ENCODE peak calls at places on chromosomes 3 and 15, in seven cellular contexts. One of them, this sample, is unnamed. For H3K4me1, the result is how much of the 10 kb centered on the place peaks cover.

GRCh38 chr3:31934866-31935265 is 46.2 kb downstream of the OSBPL10 start:
- DNase-seq in stomach: no peak
- DNase-seq in tibial nerve: no peak
- DNase-seq in transverse colon: no peak
- DNase-seq in A549: no peak
- DNase-seq in esophagus squamous epithelium: no peak
- DNase-seq in H1: no peak
- DNase-seq in this sample: no peak

GRCh38 chr3:38579146-38579545 is 70.3 kb downstream of the SCN5A start:
- DNase-seq in transverse colon: no peak
- DNase-seq in H1: no peak
- DNase-seq in stomach: peak
- DNase-seq in A549: no peak
- DNase-seq in tibial nerve: no peak
- DNase-seq in esophagus squamous epithelium: no peak
- DNase-seq in this sample: peak

GRCh38 chr15:28191832-28192231 is 92.7 kb upstream of the OCA2 start:
- DNase-seq in A549: peak
- DNase-seq in stomach: peak
- DNase-seq in H1: no peak
- DNase-seq in transverse colon: peak
- DNase-seq in tibial nerve: peak
- DNase-seq in esophagus squamous epithelium: no peak
- DNase-seq in this sample: peak

GRCh38 chr3:138195491-138195890 is 8.4 kb downstream of the ARMC8 start:
- DNase-seq in esophagus squamous epithelium: no peak
- DNase-seq in H1: no peak
- DNase-seq in transverse colon: no peak
- DNase-seq in A549: no peak
- DNase-seq in tibial nerve: no peak
- DNase-seq in stomach: no peak
- DNase-seq in this sample: no peak

GRCh38 chr3:194381460-194381875 is 11.9 kb upstream of the LRRC15 start:
- DNase-seq in tibial nerve: no peak
- DNase-seq in stomach: peak
- DNase-seq in A549: no peak
- DNase-seq in esophagus squamous epithelium: no peak
- DNase-seq in transverse colon: no peak
- DNase-seq in H1: no peak
- DNase-seq in this sample: peak

GRCh38 chr3:128572644-128573105 is 77.9 kb downstream of the RPN1 start:
- DNase-seq in tibial nerve: no peak
- DNase-seq in stomach: no peak
- DNase-seq in transverse colon: peak
- DNase-seq in A549: peak
- DNase-seq in esophagus squamous epithelium: no peak
- DNase-seq in H1: no peak
- DNase-seq in this sample: no peak

GRCh38 chr3:143707848-143708247 is 140.4 kb downstream of the SLC9A9 start:
- DNase-seq in transverse colon: no peak
- DNase-seq in A549: peak
- DNase-seq in H1: no peak
- DNase-seq in stomach: no peak
- DNase-seq in esophagus squamous epithelium: no peak
- DNase-seq in tibial nerve: no peak
- DNase-seq in this sample: no peak

GRCh38 chr3:72100062-72100511 is 315.1 kb upstream of the PROK2 start:
- DNase-seq in esophagus squamous epithelium: no peak
- DNase-seq in A549: no peak
- DNase-seq in H1: no peak
- DNase-seq in transverse colon: no peak
- DNase-seq in stomach: no peak
- DNase-seq in tibial nerve: no peak
- DNase-seq in this sample: no peak

GRCh38 chr3:136728918-136729317 is 23.3 kb downstream of the STAG1 start:
- DNase-seq in transverse colon: no peak
- DNase-seq in stomach: no peak
- DNase-seq in A549: no peak
- DNase-seq in esophagus squamous epithelium: no peak
- DNase-seq in tibial nerve: no peak
- DNase-seq in H1: no peak
- DNase-seq in this sample: no peak

GRCh38 chr3:107574650-107575049 is 51.9 kb downstream of the BBX start:
- DNase-seq in tibial nerve: no peak
- DNase-seq in stomach: no peak
- DNase-seq in H1: no peak
- DNase-seq in A549: peak
- DNase-seq in transverse colon: no peak
- DNase-seq in esophagus squamous epithelium: no peak
- DNase-seq in this sample: no peak

GRCh38 chr15:67025719-67026118 is 39.7 kb upstream of the SMAD3 start:
- DNase-seq in H1: no peak
- DNase-seq in tibial nerve: peak
- DNase-seq in esophagus squamous epithelium: no peak
- DNase-seq in A549: peak
- DNase-seq in stomach: no peak
- DNase-seq in transverse colon: peak
- DNase-seq in this sample: no peak
- H3K4me1 ChIP-seq in H1: under half
- H3K4me1 ChIP-seq in tibial nerve: under half
- H3K4me1 ChIP-seq in esophagus squamous epithelium: under half
- H3K4me1 ChIP-seq in A549: half or more
- H3K4me1 ChIP-seq in stomach: under half
- H3K4me1 ChIP-seq in transverse colon: under half
- H3K4me1 ChIP-seq in this sample: under half

GRCh38 chr3:43497905-43498365 is 123.9 kb downstream of the ANO10 start:
- DNase-seq in H1: no peak
- DNase-seq in esophagus squamous epithelium: no peak
- DNase-seq in tibial nerve: no peak
- DNase-seq in stomach: no peak
- DNase-seq in transverse colon: no peak
- DNase-seq in A549: no peak
- DNase-seq in this sample: no peak
- H3K27ac ChIP-seq in H1: no peak
- H3K27ac ChIP-seq in esophagus squamous epithelium: peak
- H3K27ac ChIP-seq in tibial nerve: no peak
- H3K27ac ChIP-seq in stomach: no peak
- H3K27ac ChIP-seq in transverse colon: no peak
- H3K27ac ChIP-seq in A549: no peak
- H3K27ac ChIP-seq in this sample: peak

GRCh38 chr3:169769287-169770181 is at the start of gene ACTRT3:
- DNase-seq in stomach: peak
- DNase-seq in H1: no peak
- DNase-seq in tibial nerve: peak
- DNase-seq in esophagus squamous epithelium: peak
- DNase-seq in transverse colon: peak
- DNase-seq in A549: peak
- DNase-seq in this sample: peak
- TF ChIP-seq POLR2A in stomach: peak
- TF ChIP-seq POLR2A in H1: peak
- TF ChIP-seq POLR2A in tibial nerve: peak
- TF ChIP-seq POLR2A in esophagus squamous epithelium: no peak
- TF ChIP-seq POLR2A in transverse colon: peak
- TF ChIP-seq POLR2A in A549: peak
- TF ChIP-seq POLR2A in this sample: no peak

DNA sequence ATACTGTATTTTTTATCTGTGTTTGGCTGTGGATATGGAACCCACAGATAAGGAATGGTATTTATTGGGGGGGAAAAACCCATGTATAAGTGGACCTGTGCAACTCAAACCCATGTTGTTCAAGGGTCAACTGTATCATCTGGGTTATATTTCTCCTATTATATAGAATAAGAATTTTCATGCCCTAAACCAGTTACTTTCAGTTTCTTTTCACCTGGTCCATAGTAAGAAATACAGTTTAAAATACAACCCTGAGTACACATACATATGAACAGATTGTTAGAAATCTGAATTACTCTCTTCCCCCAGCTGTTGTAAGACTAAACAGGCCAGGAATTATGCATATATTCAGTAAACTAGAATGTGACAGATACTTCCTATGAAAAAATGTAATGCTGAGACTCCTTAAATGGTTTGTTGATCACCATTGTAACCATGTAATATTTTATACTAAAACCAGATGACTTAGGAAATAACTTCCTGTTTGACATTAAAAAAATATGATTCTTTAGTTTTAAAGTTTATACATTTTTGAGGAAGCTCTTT is 52.6 kb upstream of the ZCWPW2 start:
- DNase-seq in stomach: no peak
- DNase-seq in tibial nerve: no peak
- DNase-seq in A549: no peak
- DNase-seq in H1: no peak
- DNase-seq in transverse colon: no peak
- DNase-seq in esophagus squamous epithelium: no peak
- DNase-seq in this sample: no peak
- H3K4me1 ChIP-seq in stomach: under half
- H3K4me1 ChIP-seq in tibial nerve: under half
- H3K4me1 ChIP-seq in A549: under half
- H3K4me1 ChIP-seq in H1: under half
- H3K4me1 ChIP-seq in transverse colon: under half
- H3K4me1 ChIP-seq in esophagus squamous epithelium: under half
- H3K4me1 ChIP-seq in this sample: under half

This sample was measured in upper lobe of left lung.